ENCODE peak calls at places on chromosomes 13 and 19, in ten cellular contexts. One of them, this sample, is unnamed.

GRCh38 chr19:49363265-49364082 is at the start of gene DKKL1:
- DNase-seq in progenitor cell of endocrine pancreas: peak; percentile 99
- DNase-seq in HFFc6: peak; percentile 99
- DNase-seq in NCI-H1930: peak; percentile 79
- DNase-seq in neural crest cell: peak; percentile 100
- DNase-seq in AG08395: peak; percentile 99
- DNase-seq in M059J: peak; percentile 97
- DNase-seq in stimulated activated CD4-positive, alpha-beta T cell treated with anti-CD3 and anti-CD28 coated beads, Interleukin-2, amount 100 ng/mL, for 48 hours: peak; percentile 84
- DNase-seq in T-cell: peak; percentile 55
- DNase-seq in activated naive CD8-positive, alpha-beta T cell treated with anti-CD3 and anti-CD28 coated beads, Interleukin-2, amount 50 U/mL, for 16 hours: peak; percentile 26
- DNase-seq in this sample: peak; percentile 96

GRCh38 chr19:41175825-41176734 is 16.9 kb upstream of the CYP2S1 start:
- DNase-seq in AG08395: peak; percentile 91
- DNase-seq in M059J: peak; percentile 93
- DNase-seq in progenitor cell of endocrine pancreas: no peak
- DNase-seq in HFFc6: peak; percentile 70
- DNase-seq in neural crest cell: peak; percentile 6
- DNase-seq in T-cell: peak; percentile 52
- DNase-seq in activated naive CD8-positive, alpha-beta T cell treated with anti-CD3 and anti-CD28 coated beads, Interleukin-2, amount 50 U/mL, for 16 hours: no peak
- DNase-seq in NCI-H1930: no peak
- DNase-seq in stimulated activated CD4-positive, alpha-beta T cell treated with anti-CD3 and anti-CD28 coated beads, Interleukin-2, amount 100 ng/mL, for 48 hours: peak; percentile 14
- DNase-seq in this sample: peak; percentile 86

GRCh38 chr13:79450110-79450509 is 30.8 kb upstream of the NDFIP2 start:
- DNase-seq in T-cell: no peak
- DNase-seq in HFFc6: no peak
- DNase-seq in M059J: no peak
- DNase-seq in progenitor cell of endocrine pancreas: no peak
- DNase-seq in stimulated activated CD4-positive, alpha-beta T cell treated with anti-CD3 and anti-CD28 coated beads, Interleukin-2, amount 100 ng/mL, for 48 hours: no peak
- DNase-seq in neural crest cell: no peak
- DNase-seq in NCI-H1930: no peak
- DNase-seq in activated naive CD8-positive, alpha-beta T cell treated with anti-CD3 and anti-CD28 coated beads, Interleukin-2, amount 50 U/mL, for 16 hours: no peak
- DNase-seq in AG08395: no peak
- DNase-seq in this sample: no peak

GRCh38 chr13:31134055-31134711 is 27.5 kb downstream of the HSPH1 start:
- DNase-seq in activated naive CD8-positive, alpha-beta T cell treated with anti-CD3 and anti-CD28 coated beads, Interleukin-2, amount 50 U/mL, for 16 hours: no peak
- DNase-seq in M059J: no peak
- DNase-seq in stimulated activated CD4-positive, alpha-beta T cell treated with anti-CD3 and anti-CD28 coated beads, Interleukin-2, amount 100 ng/mL, for 48 hours: no peak
- DNase-seq in HFFc6: no peak
- DNase-seq in NCI-H1930: no peak
- DNase-seq in T-cell: no peak
- DNase-seq in progenitor cell of endocrine pancreas: no peak
- DNase-seq in AG08395: no peak
- DNase-seq in neural crest cell: no peak
- DNase-seq in this sample: no peak

GRCh38 chr19:7789447-7789846 is 26.4 kb downstream of the CLEC4M start:
- DNase-seq in NCI-H1930: no peak
- DNase-seq in AG08395: no peak
- DNase-seq in stimulated activated CD4-positive, alpha-beta T cell treated with anti-CD3 and anti-CD28 coated beads, Interleukin-2, amount 100 ng/mL, for 48 hours: no peak
- DNase-seq in HFFc6: no peak
- DNase-seq in progenitor cell of endocrine pancreas: no peak
- DNase-seq in neural crest cell: no peak
- DNase-seq in activated naive CD8-positive, alpha-beta T cell treated with anti-CD3 and anti-CD28 coated beads, Interleukin-2, amount 50 U/mL, for 16 hours: peak; percentile 22
- DNase-seq in M059J: no peak
- DNase-seq in T-cell: peak; percentile 53
- DNase-seq in this sample: no peak

GRCh38 chr13:21478881-21479808 is 20.0 kb upstream of the ZDHHC20 start:
- DNase-seq in activated naive CD8-positive, alpha-beta T cell treated with anti-CD3 and anti-CD28 coated beads, Interleukin-2, amount 50 U/mL, for 16 hours: no peak
- DNase-seq in M059J: peak; percentile 72
- DNase-seq in progenitor cell of endocrine pancreas: no peak
- DNase-seq in T-cell: peak; percentile 60
- DNase-seq in stimulated activated CD4-positive, alpha-beta T cell treated with anti-CD3 and anti-CD28 coated beads, Interleukin-2, amount 100 ng/mL, for 48 hours: peak; percentile 51
- DNase-seq in neural crest cell: peak; percentile 48
- DNase-seq in NCI-H1930: peak; percentile 13
- DNase-seq in AG08395: peak; percentile 50
- DNase-seq in HFFc6: peak; percentile 70
- DNase-seq in this sample: no peak

GRCh38 chr19:13210941-13211340 is 60.7 kb downstream of the IER2 start:
- DNase-seq in activated naive CD8-positive, alpha-beta T cell treated with anti-CD3 and anti-CD28 coated beads, Interleukin-2, amount 50 U/mL, for 16 hours: no peak
- DNase-seq in HFFc6: no peak
- DNase-seq in T-cell: no peak
- DNase-seq in neural crest cell: no peak
- DNase-seq in M059J: no peak
- DNase-seq in NCI-H1930: no peak
- DNase-seq in stimulated activated CD4-positive, alpha-beta T cell treated with anti-CD3 and anti-CD28 coated beads, Interleukin-2, amount 100 ng/mL, for 48 hours: no peak
- DNase-seq in AG08395: no peak
- DNase-seq in progenitor cell of endocrine pancreas: no peak
- DNase-seq in this sample: no peak

GRCh38 chr19:3218037-3218661 is 6.3 kb upstream of the CELF5 start:
- DNase-seq in activated naive CD8-positive, alpha-beta T cell treated with anti-CD3 and anti-CD28 coated beads, Interleukin-2, amount 50 U/mL, for 16 hours: no peak
- DNase-seq in AG08395: no peak
- DNase-seq in progenitor cell of endocrine pancreas: no peak
- DNase-seq in T-cell: no peak
- DNase-seq in M059J: no peak
- DNase-seq in neural crest cell: no peak
- DNase-seq in stimulated activated CD4-positive, alpha-beta T cell treated with anti-CD3 and anti-CD28 coated beads, Interleukin-2, amount 100 ng/mL, for 48 hours: no peak
- DNase-seq in NCI-H1930: no peak
- DNase-seq in HFFc6: no peak
- DNase-seq in this sample: no peak

GRCh38 chr13:27985600-27985999 is 2.9 kb downstream of the URAD start:
- DNase-seq in NCI-H1930: no peak
- DNase-seq in T-cell: no peak
- DNase-seq in M059J: no peak
- DNase-seq in AG08395: no peak
- DNase-seq in neural crest cell: no peak
- DNase-seq in stimulated activated CD4-positive, alpha-beta T cell treated with anti-CD3 and anti-CD28 coated beads, Interleukin-2, amount 100 ng/mL, for 48 hours: no peak
- DNase-seq in HFFc6: no peak
- DNase-seq in progenitor cell of endocrine pancreas: no peak
- DNase-seq in activated naive CD8-positive, alpha-beta T cell treated with anti-CD3 and anti-CD28 coated beads, Interleukin-2, amount 50 U/mL, for 16 hours: no peak
- DNase-seq in this sample: no peak

GRCh38 chr13:110561335-110562033 is at the start of gene RAB20:
- DNase-seq in activated naive CD8-positive, alpha-beta T cell treated with anti-CD3 and anti-CD28 coated beads, Interleukin-2, amount 50 U/mL, for 16 hours: peak; percentile 16
- DNase-seq in M059J: peak; percentile 75
- DNase-seq in HFFc6: peak; percentile 48
- DNase-seq in NCI-H1930: peak; percentile 44
- DNase-seq in progenitor cell of endocrine pancreas: peak; percentile 57
- DNase-seq in neural crest cell: peak; percentile 55
- DNase-seq in stimulated activated CD4-positive, alpha-beta T cell treated with anti-CD3 and anti-CD28 coated beads, Interleukin-2, amount 100 ng/mL, for 48 hours: peak; percentile 33
- DNase-seq in AG08395: peak; percentile 78
- DNase-seq in T-cell: peak; percentile 37
- DNase-seq in this sample: peak; percentile 71

GRCh38 chr19:29495091-29495490 is 30.7 kb upstream of the VSTM2B start:
- DNase-seq in stimulated activated CD4-positive, alpha-beta T cell treated with anti-CD3 and anti-CD28 coated beads, Interleukin-2, amount 100 ng/mL, for 48 hours: no peak
- DNase-seq in AG08395: no peak
- DNase-seq in progenitor cell of endocrine pancreas: no peak
- DNase-seq in HFFc6: no peak
- DNase-seq in NCI-H1930: no peak
- DNase-seq in activated naive CD8-positive, alpha-beta T cell treated with anti-CD3 and anti-CD28 coated beads, Interleukin-2, amount 50 U/mL, for 16 hours: no peak
- DNase-seq in neural crest cell: no peak
- DNase-seq in M059J: no peak
- DNase-seq in T-cell: no peak
- DNase-seq in this sample: no peak

GRCh38 chr13:19782049-19782726 is 557 bp downstream of the PSPC1 start:
- DNase-seq in AG08395: peak; percentile 43
- DNase-seq in M059J: peak; percentile 21
- DNase-seq in activated naive CD8-positive, alpha-beta T cell treated with anti-CD3 and anti-CD28 coated beads, Interleukin-2, amount 50 U/mL, for 16 hours: peak; percentile 14
- DNase-seq in neural crest cell: peak; percentile 29
- DNase-seq in T-cell: peak; percentile 50
- DNase-seq in progenitor cell of endocrine pancreas: peak; percentile 45
- DNase-seq in HFFc6: peak; percentile 15
- DNase-seq in NCI-H1930: no peak
- DNase-seq in stimulated activated CD4-positive, alpha-beta T cell treated with anti-CD3 and anti-CD28 coated beads, Interleukin-2, amount 100 ng/mL, for 48 hours: peak; percentile 35
- DNase-seq in this sample: peak; percentile 10

GRCh38 chr19:6809262-6809661 is 36.8 kb downstream of the VAV1 start:
- DNase-seq in activated naive CD8-positive, alpha-beta T cell treated with anti-CD3 and anti-CD28 coated beads, Interleukin-2, amount 50 U/mL, for 16 hours: no peak
- DNase-seq in T-cell: no peak
- DNase-seq in HFFc6: no peak
- DNase-seq in stimulated activated CD4-positive, alpha-beta T cell treated with anti-CD3 and anti-CD28 coated beads, Interleukin-2, amount 100 ng/mL, for 48 hours: no peak
- DNase-seq in M059J: no peak
- DNase-seq in AG08395: no peak
- DNase-seq in NCI-H1930: no peak
- DNase-seq in neural crest cell: no peak
- DNase-seq in progenitor cell of endocrine pancreas: no peak
- DNase-seq in this sample: no peak

GRCh38 chr13:34901577-34901976 is 40.5 kb upstream of the NBEA start:
- DNase-seq in HFFc6: no peak
- DNase-seq in activated naive CD8-positive, alpha-beta T cell treated with anti-CD3 and anti-CD28 coated beads, Interleukin-2, amount 50 U/mL, for 16 hours: no peak
- DNase-seq in stimulated activated CD4-positive, alpha-beta T cell treated with anti-CD3 and anti-CD28 coated beads, Interleukin-2, amount 100 ng/mL, for 48 hours: no peak
- DNase-seq in neural crest cell: no peak
- DNase-seq in M059J: no peak
- DNase-seq in AG08395: no peak
- DNase-seq in progenitor cell of endocrine pancreas: no peak
- DNase-seq in T-cell: no peak
- DNase-seq in NCI-H1930: no peak
- DNase-seq in this sample: no peak

GRCh38 chr19:17391371-17392151 is 2.4 kb downstream of the CCDC194 start:
- DNase-seq in neural crest cell: no peak
- DNase-seq in progenitor cell of endocrine pancreas: no peak
- DNase-seq in stimulated activated CD4-positive, alpha-beta T cell treated with anti-CD3 and anti-CD28 coated beads, Interleukin-2, amount 100 ng/mL, for 48 hours: no peak
- DNase-seq in HFFc6: no peak
- DNase-seq in T-cell: no peak
- DNase-seq in activated naive CD8-positive, alpha-beta T cell treated with anti-CD3 and anti-CD28 coated beads, Interleukin-2, amount 50 U/mL, for 16 hours: no peak
- DNase-seq in M059J: no peak
- DNase-seq in NCI-H1930: no peak
- DNase-seq in AG08395: no peak
- DNase-seq in this sample: no peak

GRCh38 chr19:38665219-38665931 is 17.9 kb downstream of the ACTN4 start:
- DNase-seq in T-cell: no peak
- DNase-seq in AG08395: no peak
- DNase-seq in neural crest cell: no peak
- DNase-seq in stimulated activated CD4-positive, alpha-beta T cell treated with anti-CD3 and anti-CD28 coated beads, Interleukin-2, amount 100 ng/mL, for 48 hours: no peak
- DNase-seq in NCI-H1930: no peak
- DNase-seq in HFFc6: no peak
- DNase-seq in activated naive CD8-positive, alpha-beta T cell treated with anti-CD3 and anti-CD28 coated beads, Interleukin-2, amount 50 U/mL, for 16 hours: no peak
- DNase-seq in progenitor cell of endocrine pancreas: no peak
- DNase-seq in M059J: no peak
- DNase-seq in this sample: no peak

GRCh38 chr19:3544054-3544376 is 5.0 kb downstream of the TEKTIP1 start:
- DNase-seq in progenitor cell of endocrine pancreas: no peak
- DNase-seq in neural crest cell: no peak
- DNase-seq in stimulated activated CD4-positive, alpha-beta T cell treated with anti-CD3 and anti-CD28 coated beads, Interleukin-2, amount 100 ng/mL, for 48 hours: no peak
- DNase-seq in M059J: no peak
- DNase-seq in HFFc6: no peak
- DNase-seq in T-cell: no peak
- DNase-seq in activated naive CD8-positive, alpha-beta T cell treated with anti-CD3 and anti-CD28 coated beads, Interleukin-2, amount 50 U/mL, for 16 hours: no peak
- DNase-seq in NCI-H1930: no peak
- DNase-seq in AG08395: no peak
- DNase-seq in this sample: no peak

GRCh38 chr13:38417727-38418126 is 68.1 kb downstream of the UFM1 start:
- DNase-seq in activated naive CD8-positive, alpha-beta T cell treated with anti-CD3 and anti-CD28 coated beads, Interleukin-2, amount 50 U/mL, for 16 hours: no peak
- DNase-seq in progenitor cell of endocrine pancreas: no peak
- DNase-seq in NCI-H1930: no peak
- DNase-seq in AG08395: peak; percentile 21
- DNase-seq in neural crest cell: no peak
- DNase-seq in M059J: peak; percentile 36
- DNase-seq in stimulated activated CD4-positive, alpha-beta T cell treated with anti-CD3 and anti-CD28 coated beads, Interleukin-2, amount 100 ng/mL, for 48 hours: no peak
- DNase-seq in HFFc6: peak; percentile 45
- DNase-seq in T-cell: no peak
- DNase-seq in this sample: peak; percentile 2

GRCh38 chr19:33090179-33090578 is 9.2 kb downstream of the GPATCH1 start:
- DNase-seq in M059J: no peak
- DNase-seq in HFFc6: no peak
- DNase-seq in stimulated activated CD4-positive, alpha-beta T cell treated with anti-CD3 and anti-CD28 coated beads, Interleukin-2, amount 100 ng/mL, for 48 hours: no peak
- DNase-seq in T-cell: no peak
- DNase-seq in activated naive CD8-positive, alpha-beta T cell treated with anti-CD3 and anti-CD28 coated beads, Interleukin-2, amount 50 U/mL, for 16 hours: no peak
- DNase-seq in neural crest cell: no peak
- DNase-seq in progenitor cell of endocrine pancreas: no peak
- DNase-seq in NCI-H1930: no peak
- DNase-seq in AG08395: no peak
- DNase-seq in this sample: no peak

GRCh38 chr19:49422407-49423277 is 599 bp downstream of the PTH2 start:
- DNase-seq in activated naive CD8-positive, alpha-beta T cell treated with anti-CD3 and anti-CD28 coated beads, Interleukin-2, amount 50 U/mL, for 16 hours: no peak
- DNase-seq in stimulated activated CD4-positive, alpha-beta T cell treated with anti-CD3 and anti-CD28 coated beads, Interleukin-2, amount 100 ng/mL, for 48 hours: peak; percentile 60
- DNase-seq in HFFc6: no peak
- DNase-seq in M059J: no peak
- DNase-seq in NCI-H1930: peak; percentile 61
- DNase-seq in neural crest cell: peak; percentile 56
- DNase-seq in progenitor cell of endocrine pancreas: no peak
- DNase-seq in AG08395: no peak
- DNase-seq in T-cell: no peak
- DNase-seq in this sample: no peak

GRCh38 chr13:21089827-21090226 is 28.4 kb upstream of the LATS2 start:
- DNase-seq in neural crest cell: no peak
- DNase-seq in AG08395: no peak
- DNase-seq in NCI-H1930: no peak
- DNase-seq in progenitor cell of endocrine pancreas: no peak
- DNase-seq in T-cell: no peak
- DNase-seq in stimulated activated CD4-positive, alpha-beta T cell treated with anti-CD3 and anti-CD28 coated beads, Interleukin-2, amount 100 ng/mL, for 48 hours: no peak
- DNase-seq in HFFc6: no peak
- DNase-seq in M059J: no peak
- DNase-seq in activated naive CD8-positive, alpha-beta T cell treated with anti-CD3 and anti-CD28 coated beads, Interleukin-2, amount 50 U/mL, for 16 hours: no peak
- DNase-seq in this sample: no peak

GRCh38 chr19:40667602-40668001 is 22.8 kb downstream of the NUMBL start:
- DNase-seq in neural crest cell: no peak
- DNase-seq in NCI-H1930: no peak
- DNase-seq in stimulated activated CD4-positive, alpha-beta T cell treated with anti-CD3 and anti-CD28 coated beads, Interleukin-2, amount 100 ng/mL, for 48 hours: no peak
- DNase-seq in HFFc6: no peak
- DNase-seq in progenitor cell of endocrine pancreas: no peak
- DNase-seq in M059J: no peak
- DNase-seq in AG08395: no peak
- DNase-seq in T-cell: no peak
- DNase-seq in activated naive CD8-positive, alpha-beta T cell treated with anti-CD3 and anti-CD28 coated beads, Interleukin-2, amount 50 U/mL, for 16 hours: no peak
- DNase-seq in this sample: no peak

GRCh38 chr19:39428309-39429112 is 7.2 kb downstream of the RPS16 start:
- DNase-seq in NCI-H1930: no peak
- DNase-seq in HFFc6: peak; percentile 67
- DNase-seq in activated naive CD8-positive, alpha-beta T cell treated with anti-CD3 and anti-CD28 coated beads, Interleukin-2, amount 50 U/mL, for 16 hours: no peak
- DNase-seq in T-cell: no peak
- DNase-seq in stimulated activated CD4-positive, alpha-beta T cell treated with anti-CD3 and anti-CD28 coated beads, Interleukin-2, amount 100 ng/mL, for 48 hours: no peak
- DNase-seq in neural crest cell: no peak
- DNase-seq in progenitor cell of endocrine pancreas: no peak
- DNase-seq in M059J: peak; percentile 62
- DNase-seq in AG08395: peak; percentile 89
- DNase-seq in this sample: peak; percentile 67

GRCh38 chr13:99085139-99085845 is 107.4 kb upstream of the DOCK9 start:
- DNase-seq in HFFc6: no peak
- DNase-seq in activated naive CD8-positive, alpha-beta T cell treated with anti-CD3 and anti-CD28 coated beads, Interleukin-2, amount 50 U/mL, for 16 hours: no peak
- DNase-seq in NCI-H1930: no peak
- DNase-seq in T-cell: peak; percentile 6
- DNase-seq in stimulated activated CD4-positive, alpha-beta T cell treated with anti-CD3 and anti-CD28 coated beads, Interleukin-2, amount 100 ng/mL, for 48 hours: no peak
- DNase-seq in progenitor cell of endocrine pancreas: no peak
- DNase-seq in AG08395: peak; percentile 5
- DNase-seq in M059J: no peak
- DNase-seq in neural crest cell: no peak
- DNase-seq in this sample: no peak

This sample was measured in HTR-8/SVneo.